ENCODE peak calls at places on chromosomes 1 and 21, in seven cellular contexts. E, J, M, V, B, T and Y are unnamed samples.

GRCh38 chr1:61160526-61160925 is 78.2 kb downstream of the NFIA start:
- DNase-seq in J (no peak), V (no peak), M (no peak), T (no peak), B (no peak), E (no peak), Y (peak)

GRCh38 chr21:39531777-39532333 is 80.1 kb downstream of the SH3BGR start:
- DNase-seq in T (no peak), E (no peak), B (no peak), M (no peak), J (no peak), V (no peak), Y (no peak)

GRCh38 chr1:25065246-25066238 is 135.5 kb upstream of the RUNX3 start:
- DNase-seq in B (peak), T (no peak), E (no peak), M (no peak), J (peak), V (peak), Y (peak)

GRCh38 chr1:229341811-229342304 is 989 bp downstream of the CCSAP start:
- DNase-seq in J (no peak), T (no peak), E (no peak), B (no peak), V (no peak), M (no peak), Y (no peak)

GRCh38 chr1:205629751-205630150 is 2.1 kb downstream of the ELK4 start:
- DNase-seq in T (no peak), V (no peak), J (no peak), M (peak), E (no peak), B (no peak), Y (peak)

GRCh38 chr1:56329970-56330369 is 249.4 kb downstream of the PLPP3 start:
- DNase-seq in B (no peak), J (no peak), M (no peak), E (no peak), T (no peak), V (no peak), Y (no peak)

GRCh38 chr1:91124989-91125417 is 103.2 kb upstream of the ZNF644 start:
- DNase-seq in V (peak), T (no peak), E (no peak), B (no peak), M (peak), J (no peak), Y (peak)

GRCh38 chr1:155247667-155248563 is 7.4 kb downstream of the ENTREP3 start:
- DNase-seq in B (no peak), E (no peak), T (no peak), V (no peak), M (no peak), J (no peak), Y (no peak)

GRCh38 chr1:172144445-172145060 is 275.9 kb upstream of the C1orf105 start:
- DNase-seq in J (peak), V (peak), M (no peak), T (no peak), E (peak), B (no peak), Y (no peak)

GRCh38 chr1:100430368-100430767 is 78.1 kb downstream of the CDC14A start:
- DNase-seq in J (no peak), M (no peak), T (no peak), V (no peak), B (no peak), E (no peak), Y (no peak)